ENCODE peak calls at places on chromosome 6, in eight cellular contexts. R, D, J, Y, O, F, L and X are unnamed samples.

GRCh38 chr6:159594106-159594749 is 98.8 kb downstream of the SOD2 start:
- DNase-seq in R (no peak), D (no peak), J (peak; percentile 33), Y (peak; percentile 57), O (peak; percentile 65), F (no peak), L (no peak), X (no peak)

GRCh38 chr6:48074368-48074767 is 36.6 kb downstream of the PTCHD4 start:
- DNase-seq in R (no peak), D (peak; percentile 45), J (no peak), Y (peak; percentile 40), O (peak; percentile 40), F (no peak), L (no peak), X (no peak)

GRCh38 chr6:147135211-147135672 is 69.0 kb upstream of the STXBP5 start:
- DNase-seq in R (no peak), D (no peak), J (no peak), Y (peak; percentile 99), O (peak; percentile 98), F (no peak), L (no peak), X (no peak)

GRCh38 chr6:140809694-140810101 is 1323.0 kb upstream of the GJE1 start:
- DNase-seq in R (no peak), D (no peak), J (no peak), Y (peak; percentile 69), O (peak; percentile 43), F (no peak), L (no peak), X (no peak)

GRCh38 chr6:148193063-148193680 is 149.5 kb upstream of the SASH1 start:
- DNase-seq in R (no peak), D (no peak), J (no peak), Y (no peak), O (no peak), F (peak; percentile 69), L (no peak), X (no peak)

GRCh38 chr6:42714098-42714761 is 8.2 kb downstream of the PRPH2 start:
- DNase-seq in R (no peak), D (no peak), J (no peak), Y (peak; percentile 91), O (peak; percentile 78), F (no peak), L (no peak), X (no peak)

GRCh38 chr6:25431642-25432307 is 152.6 kb downstream of the CARMIL1 start:
- DNase-seq in R (no peak), D (no peak), J (no peak), Y (no peak), O (no peak), F (no peak), L (no peak), X (no peak)

GRCh38 chr6:17725083-17725482 is 18.4 kb upstream of the NUP153 start:
- DNase-seq in R (peak; percentile 54), D (peak; percentile 90), J (no peak), Y (peak; percentile 65), O (peak; percentile 89), F (peak; percentile 41), L (no peak), X (no peak)

GRCh38 chr6:147603392-147604081 is 95.0 kb downstream of the SAMD5 start:
- DNase-seq in R (no peak), D (no peak), J (no peak), Y (peak; percentile 6), O (no peak), F (no peak), L (no peak), X (no peak)

GRCh38 chr6:158220786-158221442 is 52.8 kb downstream of the GTF2H5 start:
- DNase-seq in R (peak; percentile 79), D (peak; percentile 94), J (peak; percentile 73), Y (peak; percentile 88), O (peak; percentile 86), F (peak; percentile 87), L (peak; percentile 91), X (no peak)

GRCh38 chr6:24982231-24982630 is 46.5 kb upstream of the RIPOR2 start:
- DNase-seq in R (no peak), D (no peak), J (no peak), Y (peak; percentile 25), O (peak; percentile 21), F (no peak), L (no peak), X (peak; percentile 34)

GRCh38 chr6:139060332-139060731 is 31.8 kb downstream of the ABRACL start:
- DNase-seq in R (no peak), D (no peak), J (no peak), Y (peak; percentile 85), O (peak; percentile 88), F (no peak), L (no peak), X (peak; percentile 78)

DNA sequence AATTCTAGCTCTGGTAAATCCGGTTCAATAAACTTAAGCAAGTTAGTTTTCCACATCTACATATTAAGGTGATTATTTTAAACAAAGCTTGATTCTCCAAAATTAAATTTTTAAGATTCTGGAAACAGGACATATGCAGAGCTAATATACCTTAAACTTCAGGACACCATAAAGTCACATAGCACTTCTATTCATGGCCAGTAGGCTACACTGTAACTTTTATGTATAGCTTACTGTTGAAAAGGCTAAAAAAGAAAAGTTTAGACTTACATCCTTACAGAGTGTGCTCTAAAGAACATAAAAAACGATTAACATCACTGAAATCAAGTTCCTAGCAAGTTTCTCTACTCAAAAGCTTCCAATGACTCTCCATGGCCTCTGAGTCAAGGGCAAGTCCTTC is 224.7 kb downstream of the PTPRK start:
- DNase-seq in R (no peak), D (no peak), J (no peak), Y (no peak), O (no peak), F (no peak), L (no peak), X (no peak)
- TF ChIP-seq CTCF in R (no peak), D (peak; percentile 53), J (peak; percentile 37), Y (peak; percentile 5), O (no peak), F (no peak), L (no peak), X (no peak)

GRCh38 chr6:79810153-79810806 is 137.1 kb downstream of the ELOVL4 start:
- DNase-seq in R (no peak), D (no peak), J (no peak), Y (peak; percentile 2), O (no peak), F (no peak), L (no peak), X (no peak)
- H3K4me3 ChIP-seq in R (no peak overlapping the region), D (no peak overlapping the region), J (no peak overlapping the region), Y (no peak overlapping the region), O (no peak overlapping the region), F (no peak overlapping the region), L (no peak overlapping the region), X (no peak overlapping the region)

GRCh38 chr6:37702314-37702713 is 4.6 kb upstream of the MDGA1 start:
- DNase-seq in R (no peak), D (peak; percentile 59), J (no peak), Y (no peak), O (no peak), F (no peak), L (no peak), X (no peak)
- TF ChIP-seq CTCF in R (no peak), D (peak; percentile 58), J (peak; percentile 35), Y (peak; percentile 26), O (no peak), F (no peak), L (no peak), X (no peak)

DNA sequence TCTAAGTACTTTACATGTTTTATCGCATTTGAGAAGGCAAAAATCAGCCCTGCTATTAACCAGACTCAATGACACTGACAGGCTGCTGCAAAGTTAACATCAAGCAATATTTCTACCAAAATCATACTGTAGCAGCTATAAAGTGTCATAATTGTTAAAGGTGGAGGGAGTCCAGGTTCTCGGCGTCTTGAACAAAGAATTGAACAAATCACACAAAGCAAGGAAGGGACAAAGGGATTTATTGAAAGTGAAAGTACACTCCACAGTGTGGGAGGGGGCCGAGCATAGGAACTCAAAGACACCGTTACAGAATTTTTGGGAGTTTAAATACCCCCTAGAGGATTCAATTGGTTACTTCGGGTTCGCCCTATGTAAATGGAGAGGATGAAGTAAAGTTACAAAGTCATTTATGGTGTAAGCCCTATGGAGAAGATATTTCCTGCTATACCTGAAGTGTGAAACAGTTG is 12.9 kb upstream of the ZNF391 start:
- DNase-seq in R (no peak), D (peak; percentile 50), J (no peak), Y (peak; percentile 14), O (no peak), F (no peak), L (no peak), X (no peak)
- H3K4me3 ChIP-seq in R (peak overlapping the region; percentile 71), D (peak overlapping the region; percentile 90), J (peak overlapping the region; percentile 76), Y (peak overlapping the region; percentile 71), O (peak overlapping the region; percentile 76), F (no peak overlapping the region), L (no peak overlapping the region), X (no peak overlapping the region)

DNA sequence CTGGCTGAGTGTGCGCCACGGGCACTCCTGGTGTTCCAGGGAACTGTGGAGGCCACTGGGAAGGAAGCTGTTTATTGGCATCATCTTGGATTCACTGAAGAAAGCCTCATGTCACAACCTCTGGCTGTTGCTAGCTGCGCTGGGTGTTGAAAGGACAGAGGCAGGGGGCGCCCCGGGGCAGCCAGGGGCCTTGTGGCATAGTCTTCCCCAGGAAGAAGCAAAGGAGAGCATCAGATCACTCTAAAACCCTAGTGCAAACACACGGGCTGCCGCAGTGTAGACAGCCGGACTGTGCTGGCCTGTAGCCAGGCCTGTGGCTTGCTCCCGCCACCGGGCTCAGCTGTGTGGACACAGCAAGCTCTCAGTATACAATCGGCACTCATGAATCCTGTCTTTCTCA is 23.8 kb upstream of the SMOC2 start:
- DNase-seq in R (peak; percentile 57), D (peak; percentile 78), J (no peak), Y (no peak), O (peak; percentile 8), F (no peak), L (no peak), X (no peak)
- TF ChIP-seq CTCF in R (no peak), D (peak; percentile 63), J (no peak), Y (no peak), O (no peak), F (no peak), L (no peak), X (no peak)

GRCh38 chr6:136752554-136752953 is 39.7 kb downstream of the MAP3K5 start:
- DNase-seq in R (no peak), D (peak; percentile 66), J (no peak), Y (no peak), O (no peak), F (peak; percentile 56), L (no peak), X (no peak)

GRCh38 chr6:136751478-136751956 is 40.8 kb downstream of the MAP3K5 start:
- DNase-seq in R (no peak), D (peak; percentile 17), J (no peak), Y (no peak), O (no peak), F (no peak), L (no peak), X (no peak)

GRCh38 chr6:136753624-136754023 is 38.7 kb downstream of the MAP3K5 start:
- DNase-seq in R (no peak), D (peak; percentile 42), J (no peak), Y (no peak), O (no peak), F (no peak), L (no peak), X (no peak)

GRCh38 chr6:136750821-136751220 is 41.5 kb downstream of the MAP3K5 start:
- DNase-seq in R (no peak), D (no peak), J (no peak), Y (no peak), O (no peak), F (no peak), L (no peak), X (no peak)

GRCh38 chr6:136751991-136752390 is 40.3 kb downstream of the MAP3K5 start:
- DNase-seq in R (no peak), D (peak; percentile 12), J (no peak), Y (no peak), O (no peak), F (no peak), L (no peak), X (no peak)
- H3K4me3 ChIP-seq in R (no peak overlapping the region), D (no peak overlapping the region), J (no peak overlapping the region), Y (no peak overlapping the region), O (no peak overlapping the region), F (no peak overlapping the region), L (no peak overlapping the region), X (no peak overlapping the region)